ENCODE peak calls at places on chromosome 6, in five cellular contexts. J is adrenal gland, L is uterus, F is ovary, V is esophagus squamous epithelium. A is an unnamed sample.
A peak's percentile ranks its signal among the peaks of the same experiment; 100 is the strongest.

GRCh38 chr6:111377558-111378120 is 105.4 kb downstream of the REV3L start:
- DNase-seq in J (no peak), L (no peak), F (no peak), V (no peak), A (no peak)

GRCh38 chr6:139540276-139540675 is 165.8 kb upstream of the CITED2 start:
- DNase-seq in J (no peak), L (no peak), F (no peak), V (no peak), A (peak; percentile 57)

GRCh38 chr6:166309977-166310376 is 1.8 kb upstream of the PRR18 start:
- DNase-seq in J (no peak), L (no peak), F (no peak), V (no peak), A (no peak)

GRCh38 chr6:84791233-84791632 is 26.8 kb upstream of the TBX18 start:
- DNase-seq in J (no peak), L (no peak), F (no peak), V (no peak), A (no peak)

GRCh38 chr6:143575440-143575839 is 63.9 kb upstream of the FUCA2 start:
- DNase-seq in J (peak; percentile 54), L (peak; percentile 38), F (peak; percentile 62), V (no peak), A (peak; percentile 60)

GRCh38 chr6:80643881-80644280 is 537.4 kb downstream of the BCKDHB start:
- DNase-seq in J (no peak), L (no peak), F (no peak), V (no peak), A (no peak)

GRCh38 chr6:10203651-10204050 is 211.2 kb downstream of the TFAP2A start:
- DNase-seq in J (no peak), L (no peak), F (no peak), V (no peak), A (no peak)

GRCh38 chr6:169961772-169962561 is 210.5 kb downstream of the ERMARD start:
- DNase-seq in J (no peak), L (peak; percentile 45), F (no peak), V (no peak), A (no peak)

GRCh38 chr6:134814076-134814709 is 135.7 kb downstream of the ALDH8A1 start:
- DNase-seq in J (no peak), L (no peak), F (no peak), V (no peak), A (no peak)

GRCh38 chr6:158610319-158610968 is 34.1 kb downstream of the DYNLT1 start:
- DNase-seq in J (peak; percentile 35), L (no peak), F (no peak), V (no peak), A (no peak)

GRCh38 chr6:35184580-35185301 is 29.0 kb upstream of the SCUBE3 start:
- DNase-seq in J (no peak), L (no peak), F (no peak), V (no peak), A (no peak)

GRCh38 chr6:40536442-40536841 is 50.7 kb downstream of the LRFN2 start:
- DNase-seq in J (peak; percentile 43), L (no peak), F (no peak), V (no peak), A (no peak)

GRCh38 chr6:166434336-166434735 is 51.6 kb upstream of the MPC1 start:
- DNase-seq in J (no peak), L (no peak), F (no peak), V (no peak), A (no peak)

GRCh38 chr6:141552463-141552862 is 580.3 kb upstream of the GJE1 start:
- DNase-seq in J (no peak), L (no peak), F (no peak), V (no peak), A (no peak)

GRCh38 chr6:53635322-53635721 is 30.2 kb downstream of the KLHL31 start:
- DNase-seq in J (no peak), L (no peak), F (no peak), V (no peak), A (no peak)

GRCh38 chr6:87702589-87702945 is 534 bp upstream of the AKIRIN2 start:
- DNase-seq in J (no peak), L (no peak), F (no peak), V (no peak), A (no peak)

GRCh38 chr6:33078919-33079521 is 3.2 kb downstream of the HLA-DPB1 start:
- DNase-seq in J (no peak), L (no peak), F (no peak), V (no peak), A (no peak)

GRCh38 chr6:159871241-159871640 is 19.5 kb upstream of the MAS1 start:
- DNase-seq in J (no peak), L (no peak), F (no peak), V (no peak), A (no peak)

GRCh38 chr6:5996701-5997419 is 9.9 kb downstream of the NRN1 start:
- DNase-seq in J (no peak), L (no peak), F (no peak), V (no peak), A (no peak)

GRCh38 chr6:161584051-161584450 is 310.2 kb upstream of the AGPAT4 start:
- DNase-seq in J (no peak), L (no peak), F (no peak), V (no peak), A (no peak)

GRCh38 chr6:44176935-44177509 is 18.4 kb downstream of the CAPN11 start:
- DNase-seq in J (no peak), L (no peak), F (no peak), V (no peak), A (no peak)

GRCh38 chr6:29750709-29751108 is 27.5 kb downstream of the HLA-F start:
- DNase-seq in J (no peak), L (no peak), F (no peak), V (no peak), A (no peak)

GRCh38 chr6:158468666-158469065 is 91.2 kb upstream of the TMEM181 start:
- DNase-seq in J (no peak), L (no peak), F (no peak), V (no peak), A (no peak)

GRCh38 chr6:170222498-170223471 is 68.1 kb downstream of the DLL1 start:
- DNase-seq in J (no peak), L (peak; percentile 16), F (no peak), V (no peak), A (no peak)

GRCh38 chr6:149756261-149756636 is 6.7 kb downstream of the PCMT1 start:
- DNase-seq in J (no peak), L (no peak), F (no peak), V (no peak), A (no peak)

GRCh38 chr6:149752600-149752999 is 3.1 kb downstream of the PCMT1 start:
- DNase-seq in J (no peak), L (no peak), F (no peak), V (no peak), A (no peak)

GRCh38 chr6:149751239-149751638 is 1.7 kb downstream of the PCMT1 start:
- DNase-seq in J (no peak), L (no peak), F (no peak), V (no peak), A (no peak)

GRCh38 chr6:149754573-149754972 is 5.0 kb downstream of the PCMT1 start:
- DNase-seq in J (no peak), L (no peak), F (no peak), V (no peak), A (no peak)

GRCh38 chr6:149755300-149756260 is 6.0 kb downstream of the PCMT1 start:
- DNase-seq in J (no peak), L (no peak), F (no peak), V (no peak), A (no peak)
- H3K27ac ChIP-seq in J (peak overlapping the region; percentile 2), L (no peak overlapping the region), F (no peak overlapping the region), V (no peak overlapping the region), A (no peak overlapping the region)

GRCh38 chr6:128511518-128511917 is 8.9 kb downstream of the PTPRK start:
- DNase-seq in J (no peak), L (no peak), F (no peak), V (no peak), A (no peak)

GRCh38 chr6:128507337-128508310 is 12.8 kb downstream of the PTPRK start:
- DNase-seq in J (no peak), L (no peak), F (no peak), V (no peak), A (no peak)

GRCh38 chr6:128505603-128506002 is 14.8 kb downstream of the PTPRK start:
- DNase-seq in J (no peak), L (no peak), F (no peak), V (no peak), A (no peak)

GRCh38 chr6:128509709-128510108 is 10.7 kb downstream of the PTPRK start:
- DNase-seq in J (no peak), L (no peak), F (no peak), V (no peak), A (no peak)

DNA sequence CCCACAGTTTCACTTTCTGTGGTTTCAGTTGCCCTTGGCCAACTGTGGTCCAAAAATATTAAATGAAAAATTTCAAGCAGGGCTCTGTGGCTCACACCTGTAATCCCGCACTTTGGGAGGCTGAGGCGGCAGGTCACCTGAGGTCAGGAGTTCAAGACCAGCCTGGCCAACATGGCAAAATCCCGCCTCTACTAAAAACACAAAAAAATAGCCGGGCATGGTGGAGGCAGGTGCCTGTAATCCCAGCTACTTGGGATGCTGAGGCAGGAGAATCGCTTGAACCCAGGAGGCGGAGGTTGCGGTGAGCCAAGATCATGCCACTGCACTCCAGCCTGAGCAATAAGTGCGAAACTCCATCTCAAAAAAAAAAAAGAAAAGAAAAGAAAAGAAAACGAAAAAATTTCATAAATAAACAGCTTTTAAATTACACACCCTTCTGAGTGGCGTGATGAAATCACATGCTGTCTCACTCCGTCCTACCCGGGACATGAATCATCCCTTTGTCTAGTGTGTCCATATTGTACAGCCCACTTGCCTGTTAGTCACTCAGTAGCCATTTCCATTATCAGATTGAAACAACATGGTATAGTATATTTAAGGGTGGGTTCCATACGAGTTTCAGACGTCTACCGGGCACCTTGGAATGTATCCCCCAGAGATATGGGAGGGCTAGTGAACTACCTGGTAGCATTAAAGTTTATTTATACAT is 11.7 kb downstream of the PTPRK start:
- DNase-seq in J (no peak), L (no peak), F (no peak), V (no peak), A (no peak)
- H3K4me1 ChIP-seq in J (no peaks in the 10 kb centered on the region), L (no peaks in the 10 kb centered on the region), F (peaks cover 11% of the 10 kb centered on the region), V (peaks cover 80% of the 10 kb centered on the region), A (peaks cover 29% of the 10 kb centered on the region)

GRCh38 chr6:3372184-3372846 is 84.5 kb downstream of the SLC22A23 start:
- DNase-seq in J (no peak), L (no peak), F (no peak), V (no peak), A (no peak)
- TF ChIP-seq POLR2A in J (no peak), L (no peak), F (no peak), V (no peak), A (no peak)

DNA sequence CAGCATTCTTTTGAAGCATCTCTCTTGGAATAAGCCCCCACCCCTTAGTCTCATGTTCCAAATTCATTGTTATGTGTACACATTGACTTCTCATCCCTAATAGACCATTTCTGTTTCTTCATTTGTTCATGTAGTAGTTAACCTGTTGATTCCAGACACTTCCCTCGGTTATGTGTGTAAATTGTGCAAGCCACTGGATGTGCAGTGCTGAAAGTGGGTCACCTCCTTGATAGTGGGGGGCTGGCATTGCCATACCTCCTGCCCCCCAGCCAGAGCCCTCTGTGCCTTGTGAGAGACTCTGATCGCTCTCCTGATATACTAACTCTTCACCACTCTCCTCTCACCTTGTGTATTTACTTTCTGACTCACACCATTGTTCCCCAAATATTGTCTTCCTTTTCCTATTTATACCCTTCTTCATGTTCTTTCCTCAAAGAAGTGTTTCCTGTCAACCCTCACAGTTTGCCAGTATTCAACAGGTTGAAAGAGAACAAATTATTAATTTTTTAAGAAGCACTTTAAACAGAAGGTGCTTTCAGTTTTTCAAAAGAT is 59.0 kb downstream of the HIVEP1 start:
- DNase-seq in J (no peak), L (no peak), F (no peak), V (no peak), A (no peak)
- H3K27ac ChIP-seq in J (no peak overlapping the region), L (no peak overlapping the region), F (no peak overlapping the region), V (no peak overlapping the region), A (no peak overlapping the region)

GRCh38 chr6:127880452-127880851 is 20.4 kb downstream of the THEMIS start:
- DNase-seq in J (no peak), L (no peak), F (no peak), V (no peak), A (no peak)
- H3K4me1 ChIP-seq in J (no peaks in the 10 kb centered on the region), L (no peaks in the 10 kb centered on the region), F (peaks cover 2% of the 10 kb centered on the region), V (no peaks in the 10 kb centered on the region), A (no peaks in the 10 kb centered on the region)

A was measured in heart left ventricle.